ENCODE peak calls at places on chromosome 5, in four cellular contexts. C is foreskin fibroblast, N is OCI-LY7, I is MM.1S. U is an unnamed sample.

GRCh38 chr5:133820516-133820915 is 147.9 kb downstream of the C5orf15 start:
- DNase-seq in C (peak), N (no peak), I (peak), U (no peak)

GRCh38 chr5:15539951-15540350 is 40.0 kb downstream of the FBXL7 start:
- DNase-seq in C (no peak), N (no peak), I (no peak), U (no peak)

GRCh38 chr5:107874810-107875209 is 204.1 kb upstream of the EFNA5 start:
- DNase-seq in C (peak), N (no peak), I (peak), U (no peak)

GRCh38 chr5:73625314-73625904 is 587 bp upstream of the ARHGEF28 start:
- DNase-seq in C (peak), N (no peak), I (peak), U (peak)

GRCh38 chr5:63262191-63262981 is 683.8 kb downstream of the LRRC70 start:
- DNase-seq in C (peak), N (no peak), I (no peak), U (no peak)

GRCh38 chr5:65707663-65708062 is 14.2 kb downstream of the SGTB start:
- DNase-seq in C (no peak), N (no peak), I (no peak), U (no peak)

GRCh38 chr5:136246122-136246521 is 53.2 kb upstream of the SMIM32 start:
- DNase-seq in C (no peak), N (no peak), I (no peak), U (no peak)

GRCh38 chr5:125004009-125004408 is 257.6 kb upstream of the ZNF608 start:
- DNase-seq in C (no peak), N (no peak), I (no peak), U (no peak)

GRCh38 chr5:126589536-126590297 is 5.3 kb downstream of the ALDH7A1 start:
- DNase-seq in C (no peak), N (no peak), I (no peak), U (no peak)

GRCh38 chr5:5146530-5147160 is 6.5 kb downstream of the ADAMTS16 start:
- DNase-seq in C (no peak), N (no peak), I (no peak), U (no peak)
- H3K4me3 ChIP-seq in C (no peak), N (no peak), I (no peak), U (no peak)

GRCh38 chr5:32854473-32854872 is 143.4 kb downstream of the NPR3 start:
- DNase-seq in C (no peak), N (no peak), I (no peak), U (no peak)

GRCh38 chr5:32851774-32852173 is 140.7 kb downstream of the NPR3 start:
- DNase-seq in C (no peak), N (no peak), I (no peak), U (no peak)

GRCh38 chr5:32848681-32849080 is 137.6 kb downstream of the NPR3 start:
- DNase-seq in C (no peak), N (no peak), I (no peak), U (no peak)

GRCh38 chr5:32850792-32851191 is 139.7 kb downstream of the NPR3 start:
- DNase-seq in C (no peak), N (no peak), I (no peak), U (no peak)

GRCh38 chr5:32852535-32852934 is 141.4 kb downstream of the NPR3 start:
- DNase-seq in C (peak), N (no peak), I (no peak), U (peak)
- TF ChIP-seq CTCF in C (peak), N (peak), I (no peak), U (no peak)

DNA sequence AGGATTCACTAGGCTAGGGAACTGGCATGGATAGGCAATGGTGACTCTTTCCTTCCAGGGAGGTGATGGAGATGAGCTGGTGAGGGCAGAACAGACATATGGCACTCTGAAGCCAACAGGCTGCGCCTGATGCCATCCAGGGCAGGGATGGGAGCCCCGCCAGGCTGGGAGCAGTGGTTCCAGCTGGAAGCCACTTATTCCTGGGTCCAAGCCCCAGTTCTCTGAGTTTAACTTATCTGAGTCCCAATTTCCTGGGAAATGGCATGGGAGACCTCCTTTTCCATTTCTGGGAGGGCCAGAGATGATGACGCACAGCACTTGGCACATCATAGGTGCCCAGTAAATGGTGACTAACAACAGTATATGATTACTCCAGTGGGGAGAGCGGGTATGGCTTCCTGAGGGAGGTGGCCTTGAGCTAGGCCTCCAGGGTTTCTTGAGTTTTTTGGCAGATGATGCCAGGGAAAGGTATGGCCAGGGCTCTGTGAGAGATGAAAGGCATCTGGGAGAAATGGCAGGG is 7.2 kb downstream of the PDGFRB start:
- DNase-seq in C (no peak), N (no peak), I (no peak), U (no peak)
- H3K4me3 ChIP-seq in C (no peak), N (no peak), I (no peak), U (no peak)

GRCh38 chr5:150763023-150763793 is 4.4 kb upstream of the DCTN4 start:
- DNase-seq in C (peak), N (no peak), I (no peak), U (no peak)
- TF ChIP-seq CTCF in C (no peak), N (no peak), I (no peak), U (no peak)

GRCh38 chr5:172862165-172862801 is 28.2 kb downstream of the ERGIC1 start:
- DNase-seq in C (no peak), N (no peak), I (no peak), U (no peak)

GRCh38 chr5:172858990-172859811 is 25.1 kb downstream of the ERGIC1 start:
- DNase-seq in C (peak), N (no peak), I (no peak), U (no peak)

GRCh38 chr5:172859966-172860365 is 25.9 kb downstream of the ERGIC1 start:
- DNase-seq in C (no peak), N (no peak), I (no peak), U (no peak)

GRCh38 chr5:172861461-172861860 is 27.4 kb downstream of the ERGIC1 start:
- DNase-seq in C (no peak), N (no peak), I (no peak), U (no peak)

DNA sequence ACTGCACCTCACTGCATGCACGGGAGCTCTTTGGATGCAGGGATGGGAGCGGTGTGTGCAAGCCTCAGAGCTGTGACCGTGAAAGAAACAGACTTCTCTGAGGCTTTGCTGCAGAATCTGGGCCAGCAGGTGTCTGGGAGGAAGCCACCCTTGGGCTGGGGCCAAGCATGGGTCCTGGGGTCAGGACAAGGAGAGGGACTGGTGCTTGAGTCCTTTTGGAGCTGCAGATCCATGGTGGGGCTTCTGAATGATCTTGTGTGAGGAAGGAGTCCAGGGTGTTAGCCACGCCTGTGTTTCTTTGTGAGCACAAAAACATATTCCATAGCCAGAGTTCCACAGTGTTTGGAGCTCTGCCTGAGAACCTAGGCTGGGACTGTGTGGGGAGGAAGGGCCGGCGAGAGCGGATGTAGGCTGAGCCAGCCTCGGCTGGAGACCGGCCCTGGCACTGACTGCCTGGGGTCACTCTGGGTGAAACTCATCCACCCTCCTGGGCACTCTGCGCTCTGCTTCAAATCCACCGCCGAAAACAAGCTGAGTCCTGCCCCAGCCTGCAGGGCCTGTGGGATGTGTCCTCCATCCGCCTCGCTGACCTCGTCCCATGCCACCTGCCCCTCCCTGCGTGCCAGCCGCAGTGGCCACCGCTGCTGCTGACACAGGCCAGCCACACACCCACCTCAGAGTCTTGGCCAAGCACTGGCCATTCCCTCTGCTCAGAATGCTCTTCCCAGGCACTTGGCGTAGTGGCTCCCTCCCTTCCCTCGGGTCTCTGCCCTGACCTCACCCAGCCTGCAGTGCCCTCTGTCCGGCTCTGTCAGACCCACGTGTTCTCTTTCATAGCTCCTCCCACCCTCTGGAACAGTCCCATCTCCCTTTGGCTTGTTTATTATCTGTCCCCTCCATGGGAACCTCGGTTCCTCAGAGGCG is 26.7 kb downstream of the ERGIC1 start:
- DNase-seq in C (peak), N (no peak), I (no peak), U (no peak)
- H3K4me3 ChIP-seq in C (no peak), N (no peak), I (no peak), U (no peak)

GRCh38 chr5:154260224-154260859 is 69.8 kb downstream of the GALNT10 start:
- DNase-seq in C (peak), N (no peak), I (no peak), U (no peak)

GRCh38 chr5:154260860-154261235 is 70.3 kb downstream of the GALNT10 start:
- DNase-seq in C (no peak), N (no peak), I (no peak), U (no peak)

GRCh38 chr5:154265197-154265578 is 74.7 kb downstream of the GALNT10 start:
- DNase-seq in C (no peak), N (no peak), I (no peak), U (no peak)

GRCh38 chr5:154264549-154265196 is 74.1 kb downstream of the GALNT10 start:
- DNase-seq in C (no peak), N (no peak), I (no peak), U (no peak)

DNA sequence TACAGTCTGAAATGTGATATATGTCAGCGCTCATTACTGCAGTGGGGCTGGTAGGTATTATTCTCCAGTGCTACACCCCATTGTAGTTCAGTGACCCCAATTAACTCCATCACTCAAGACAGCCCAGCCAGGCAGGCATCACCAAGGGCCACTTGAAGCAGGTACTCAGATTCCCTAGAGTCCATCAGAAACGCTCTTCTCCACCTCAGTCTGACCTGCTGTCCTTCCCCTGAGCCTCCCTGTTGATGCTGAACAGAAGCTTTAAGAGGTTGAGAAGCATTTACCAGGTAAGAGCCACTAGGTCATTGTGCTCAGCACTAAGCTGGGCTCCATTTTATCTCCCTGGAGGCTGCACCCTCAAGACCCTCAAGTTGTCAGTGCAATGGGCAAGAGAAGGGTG is 71.8 kb downstream of the GALNT10 start:
- DNase-seq in C (no peak), N (no peak), I (no peak), U (no peak)
- TF ChIP-seq CTCF in C (no peak), N (no peak), I (no peak), U (no peak)

DNA sequence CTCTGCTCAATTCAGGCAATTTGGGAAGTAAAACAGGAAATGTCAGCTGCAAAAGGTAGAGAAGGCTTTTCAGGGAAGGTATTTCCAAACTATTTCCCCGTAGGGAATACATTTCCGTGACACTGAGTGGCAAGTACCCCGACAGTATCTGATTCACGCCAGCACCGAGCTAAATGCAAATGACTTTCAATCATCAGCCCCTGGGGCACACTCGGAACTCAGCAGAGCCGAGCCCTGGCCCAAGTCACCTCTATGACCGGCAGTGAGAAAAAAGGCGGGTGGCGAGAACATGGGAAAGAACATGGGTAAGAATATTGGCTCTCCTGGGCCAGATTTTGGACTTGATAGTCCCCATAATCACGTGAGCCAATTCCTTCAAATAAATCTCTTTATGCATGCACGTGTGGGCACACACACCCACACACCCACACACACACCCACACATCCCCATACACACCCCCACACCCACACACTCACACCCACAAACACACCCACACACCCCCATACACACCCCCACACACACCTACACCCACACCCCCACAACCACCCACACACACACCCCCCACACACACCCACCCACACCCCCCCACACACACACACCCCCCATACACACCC is 43.0 kb downstream of the COL23A1 start:
- DNase-seq in C (no peak), N (no peak), I (no peak), U (no peak)
- H3K4me3 ChIP-seq in C (no peak), N (no peak), I (no peak), U (no peak)

DNA sequence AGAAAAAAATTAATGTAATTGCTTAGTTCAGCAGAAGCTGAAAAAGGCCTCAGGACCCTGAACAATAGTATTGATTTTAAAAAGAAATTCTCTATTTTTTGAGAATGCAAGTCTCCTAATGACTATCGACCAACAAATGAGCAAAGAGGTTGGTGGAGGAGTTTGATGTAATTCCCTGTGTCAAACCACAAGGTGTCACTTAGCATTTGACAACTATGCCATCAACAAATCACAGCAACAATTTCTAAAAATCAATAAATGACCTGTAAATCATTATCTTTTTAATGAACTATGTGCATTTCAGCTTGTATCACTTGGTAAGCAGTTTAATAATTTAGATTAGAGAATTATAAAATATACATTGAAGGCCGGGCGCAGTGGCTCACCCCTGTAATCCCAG is 133.7 kb downstream of the PRELID2 start:
- DNase-seq in C (no peak), N (no peak), I (no peak), U (no peak)
- TF ChIP-seq CTCF in C (no peak), N (no peak), I (no peak), U (no peak)